ENCODE peak calls at places on chromosome 14, in seven cellular contexts. One of them, this sample, is unnamed.

GRCh38 chr14:104004849-104005248 is 62.5 kb upstream of the RD3L start:
- DNase-seq in PC-9: no peak
- DNase-seq in psoas muscle: no peak
- DNase-seq in transverse colon: no peak
- DNase-seq in GM23338: no peak
- DNase-seq in fibroblast of lung: no peak
- DNase-seq in heart left ventricle: no peak
- DNase-seq in this sample: no peak

GRCh38 chr14:61547186-61548121 is 147.9 kb upstream of the HIF1A start:
- DNase-seq in heart left ventricle: no peak
- DNase-seq in transverse colon: no peak
- DNase-seq in PC-9: peak; percentile 85
- DNase-seq in GM23338: no peak
- DNase-seq in fibroblast of lung: peak; percentile 92
- DNase-seq in psoas muscle: no peak
- DNase-seq in this sample: peak; percentile 84

GRCh38 chr14:91755560-91755959 is 23.7 kb upstream of the CATSPERB start:
- DNase-seq in GM23338: no peak
- DNase-seq in heart left ventricle: no peak
- DNase-seq in transverse colon: no peak
- DNase-seq in fibroblast of lung: peak; percentile 34
- DNase-seq in PC-9: peak; percentile 86
- DNase-seq in psoas muscle: no peak
- DNase-seq in this sample: peak; percentile 91

GRCh38 chr14:86481105-86481504 is 951.2 kb downstream of the FLRT2 start:
- DNase-seq in heart left ventricle: no peak
- DNase-seq in PC-9: no peak
- DNase-seq in transverse colon: no peak
- DNase-seq in psoas muscle: no peak
- DNase-seq in GM23338: no peak
- DNase-seq in fibroblast of lung: peak; percentile 21
- DNase-seq in this sample: no peak

GRCh38 chr14:76942288-76942778 is 86.2 kb downstream of the IRF2BPL start:
- DNase-seq in heart left ventricle: no peak
- DNase-seq in fibroblast of lung: no peak
- DNase-seq in transverse colon: no peak
- DNase-seq in psoas muscle: no peak
- DNase-seq in PC-9: no peak
- DNase-seq in GM23338: no peak
- DNase-seq in this sample: no peak

GRCh38 chr14:24857277-24857676 is 192.7 kb downstream of the STXBP6 start:
- DNase-seq in fibroblast of lung: no peak
- DNase-seq in transverse colon: no peak
- DNase-seq in PC-9: no peak
- DNase-seq in psoas muscle: no peak
- DNase-seq in heart left ventricle: no peak
- DNase-seq in GM23338: no peak
- DNase-seq in this sample: no peak

GRCh38 chr14:22882064-22882463 is 958 bp upstream of the REM2 start:
- DNase-seq in fibroblast of lung: no peak
- DNase-seq in transverse colon: no peak
- DNase-seq in PC-9: no peak
- DNase-seq in psoas muscle: no peak
- DNase-seq in heart left ventricle: no peak
- DNase-seq in GM23338: no peak
- DNase-seq in this sample: no peak

GRCh38 chr14:39181693-39182047 is 6.6 kb downstream of the PNN start:
- DNase-seq in heart left ventricle: no peak
- DNase-seq in fibroblast of lung: no peak
- DNase-seq in PC-9: no peak
- DNase-seq in transverse colon: no peak
- DNase-seq in GM23338: no peak
- DNase-seq in psoas muscle: no peak
- DNase-seq in this sample: no peak

GRCh38 chr14:83847102-83847501 is 1682.8 kb upstream of the FLRT2 start:
- DNase-seq in GM23338: no peak
- DNase-seq in fibroblast of lung: no peak
- DNase-seq in heart left ventricle: no peak
- DNase-seq in PC-9: no peak
- DNase-seq in transverse colon: no peak
- DNase-seq in psoas muscle: no peak
- DNase-seq in this sample: no peak

GRCh38 chr14:90446405-90446804 is 49.6 kb downstream of the CALM1 start:
- DNase-seq in heart left ventricle: no peak
- DNase-seq in transverse colon: no peak
- DNase-seq in fibroblast of lung: no peak
- DNase-seq in psoas muscle: no peak
- DNase-seq in PC-9: no peak
- DNase-seq in GM23338: no peak
- DNase-seq in this sample: no peak

GRCh38 chr14:65131176-65131765 is 29.0 kb upstream of the MAX start:
- DNase-seq in PC-9: peak; percentile 96
- DNase-seq in heart left ventricle: no peak
- DNase-seq in transverse colon: peak; percentile 60
- DNase-seq in psoas muscle: no peak
- DNase-seq in GM23338: peak; percentile 3
- DNase-seq in fibroblast of lung: peak; percentile 73
- DNase-seq in this sample: peak; percentile 88

GRCh38 chr14:32510815-32511214 is 181.7 kb downstream of the AKAP6 start:
- DNase-seq in transverse colon: no peak
- DNase-seq in GM23338: no peak
- DNase-seq in heart left ventricle: no peak
- DNase-seq in fibroblast of lung: no peak
- DNase-seq in PC-9: no peak
- DNase-seq in psoas muscle: no peak
- DNase-seq in this sample: no peak

GRCh38 chr14:67170706-67171105 is 18.5 kb upstream of the GARIN2 start:
- DNase-seq in GM23338: no peak
- DNase-seq in psoas muscle: no peak
- DNase-seq in transverse colon: no peak
- DNase-seq in PC-9: peak; percentile 44
- DNase-seq in fibroblast of lung: peak; percentile 4
- DNase-seq in heart left ventricle: no peak
- DNase-seq in this sample: no peak

GRCh38 chr14:32230695-32231280 is 27.7 kb upstream of the RNU6-8 start:
- DNase-seq in PC-9: peak; percentile 70
- DNase-seq in heart left ventricle: no peak
- DNase-seq in transverse colon: no peak
- DNase-seq in fibroblast of lung: peak; percentile 95
- DNase-seq in GM23338: no peak
- DNase-seq in psoas muscle: no peak
- DNase-seq in this sample: peak; percentile 85

GRCh38 chr14:80278293-80279037 is 67.2 kb upstream of the DIO2 start:
- DNase-seq in psoas muscle: peak; percentile 30
- DNase-seq in GM23338: no peak
- DNase-seq in PC-9: no peak
- DNase-seq in heart left ventricle: peak; percentile 27
- DNase-seq in transverse colon: no peak
- DNase-seq in fibroblast of lung: peak; percentile 71
- DNase-seq in this sample: no peak

GRCh38 chr14:56972948-56973347 is 162.7 kb upstream of the OTX2 start:
- DNase-seq in transverse colon: no peak
- DNase-seq in GM23338: no peak
- DNase-seq in psoas muscle: no peak
- DNase-seq in PC-9: no peak
- DNase-seq in fibroblast of lung: no peak
- DNase-seq in heart left ventricle: no peak
- DNase-seq in this sample: no peak

GRCh38 chr14:65224799-65225198 is 122.5 kb upstream of the MAX start:
- DNase-seq in fibroblast of lung: no peak
- DNase-seq in PC-9: peak; percentile 18
- DNase-seq in transverse colon: no peak
- DNase-seq in GM23338: no peak
- DNase-seq in heart left ventricle: no peak
- DNase-seq in psoas muscle: no peak
- DNase-seq in this sample: no peak

GRCh38 chr14:29858299-29858698 is 69.3 kb downstream of the PRKD1 start:
- DNase-seq in transverse colon: no peak
- DNase-seq in psoas muscle: no peak
- DNase-seq in heart left ventricle: no peak
- DNase-seq in fibroblast of lung: no peak
- DNase-seq in GM23338: no peak
- DNase-seq in PC-9: no peak
- DNase-seq in this sample: no peak

GRCh38 chr14:104283197-104284106 is 145.1 kb downstream of the KIF26A start:
- DNase-seq in PC-9: no peak
- DNase-seq in fibroblast of lung: no peak
- DNase-seq in GM23338: no peak
- DNase-seq in heart left ventricle: no peak
- DNase-seq in psoas muscle: peak; percentile 12
- DNase-seq in transverse colon: peak; percentile 71
- DNase-seq in this sample: no peak

GRCh38 chr14:64566651-64567122 is 16.9 kb downstream of the PPP1R36 start:
- DNase-seq in fibroblast of lung: no peak
- DNase-seq in transverse colon: no peak
- DNase-seq in psoas muscle: no peak
- DNase-seq in heart left ventricle: no peak
- DNase-seq in GM23338: peak; percentile 47
- DNase-seq in PC-9: no peak
- DNase-seq in this sample: no peak

GRCh38 chr14:89504602-89505320 is 87.7 kb upstream of the FOXN3 start:
- DNase-seq in GM23338: no peak
- DNase-seq in PC-9: no peak
- DNase-seq in psoas muscle: no peak
- DNase-seq in transverse colon: no peak
- DNase-seq in fibroblast of lung: peak; percentile 90
- DNase-seq in heart left ventricle: no peak
- DNase-seq in this sample: no peak

GRCh38 chr14:48035836-48036235 is 360.4 kb upstream of the MDGA2 start:
- DNase-seq in GM23338: peak; percentile 82
- DNase-seq in transverse colon: no peak
- DNase-seq in heart left ventricle: no peak
- DNase-seq in fibroblast of lung: no peak
- DNase-seq in psoas muscle: no peak
- DNase-seq in PC-9: no peak
- DNase-seq in this sample: no peak

GRCh38 chr14:72559227-72559626 is 334.7 kb downstream of the DPF3 start:
- DNase-seq in transverse colon: no peak
- DNase-seq in psoas muscle: no peak
- DNase-seq in GM23338: no peak
- DNase-seq in heart left ventricle: no peak
- DNase-seq in fibroblast of lung: peak; percentile 75
- DNase-seq in PC-9: no peak
- DNase-seq in this sample: peak; percentile 88

GRCh38 chr14:58873228-58873953 is 235.6 kb downstream of the DACT1 start:
- DNase-seq in fibroblast of lung: no peak
- DNase-seq in transverse colon: peak; percentile 66
- DNase-seq in PC-9: no peak
- DNase-seq in GM23338: no peak
- DNase-seq in psoas muscle: no peak
- DNase-seq in heart left ventricle: no peak
- DNase-seq in this sample: no peak

GRCh38 chr14:95533822-95534221 is 1.0 kb upstream of the GLRX5 start:
- DNase-seq in GM23338: peak; percentile 23
- DNase-seq in PC-9: no peak
- DNase-seq in psoas muscle: no peak
- DNase-seq in heart left ventricle: no peak
- DNase-seq in transverse colon: no peak
- DNase-seq in fibroblast of lung: no peak
- DNase-seq in this sample: no peak

GRCh38 chr14:92382677-92383076 is 59.7 kb downstream of the SLC24A4 start:
- DNase-seq in transverse colon: no peak
- DNase-seq in PC-9: no peak
- DNase-seq in heart left ventricle: no peak
- DNase-seq in psoas muscle: no peak
- DNase-seq in GM23338: peak; percentile 31
- DNase-seq in fibroblast of lung: no peak
- DNase-seq in this sample: no peak

DNA sequence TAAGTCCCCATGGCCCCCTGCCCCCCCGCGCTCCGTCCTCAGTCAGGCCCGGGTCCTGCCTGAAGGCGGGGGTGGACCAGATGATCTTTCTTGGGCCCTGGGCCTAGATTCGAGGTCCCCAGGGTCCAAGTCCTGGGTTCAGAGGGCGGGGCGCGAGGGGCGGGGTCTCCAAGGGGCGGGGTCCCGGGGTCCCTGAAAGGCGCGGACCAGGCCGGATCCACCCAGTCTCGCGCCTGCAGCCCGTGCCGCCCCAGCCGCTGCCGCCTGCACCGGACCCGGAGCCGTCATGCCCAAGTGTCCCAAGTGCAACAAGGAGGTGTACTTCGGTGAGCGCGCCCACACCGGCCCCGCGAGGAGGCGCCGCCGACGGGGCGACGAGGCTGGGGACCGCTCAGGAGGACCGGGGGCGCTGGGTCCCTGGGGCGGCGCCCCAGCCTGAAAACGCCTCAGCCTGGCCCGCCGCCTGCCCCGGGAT is 325 bp downstream of the CRIP1 start:
- DNase-seq in transverse colon: peak; percentile 79
- DNase-seq in GM23338: peak; percentile 62
- DNase-seq in psoas muscle: peak; percentile 75
- DNase-seq in fibroblast of lung: no peak
- DNase-seq in heart left ventricle: peak; percentile 86
- DNase-seq in PC-9: no peak
- DNase-seq in this sample: no peak
- H3K4me1 ChIP-seq in transverse colon: peaks cover 89% of the 10 kb centered on the region
- H3K4me1 ChIP-seq in GM23338: peaks cover 6% of the 10 kb centered on the region
- H3K4me1 ChIP-seq in psoas muscle: peaks cover 16% of the 10 kb centered on the region
- H3K4me1 ChIP-seq in fibroblast of lung: peaks cover 10% of the 10 kb centered on the region
- H3K4me1 ChIP-seq in heart left ventricle: peaks cover 76% of the 10 kb centered on the region
- H3K4me1 ChIP-seq in PC-9: peaks cover 41% of the 10 kb centered on the region
- H3K4me1 ChIP-seq in this sample: peaks cover 2% of the 10 kb centered on the region

DNA sequence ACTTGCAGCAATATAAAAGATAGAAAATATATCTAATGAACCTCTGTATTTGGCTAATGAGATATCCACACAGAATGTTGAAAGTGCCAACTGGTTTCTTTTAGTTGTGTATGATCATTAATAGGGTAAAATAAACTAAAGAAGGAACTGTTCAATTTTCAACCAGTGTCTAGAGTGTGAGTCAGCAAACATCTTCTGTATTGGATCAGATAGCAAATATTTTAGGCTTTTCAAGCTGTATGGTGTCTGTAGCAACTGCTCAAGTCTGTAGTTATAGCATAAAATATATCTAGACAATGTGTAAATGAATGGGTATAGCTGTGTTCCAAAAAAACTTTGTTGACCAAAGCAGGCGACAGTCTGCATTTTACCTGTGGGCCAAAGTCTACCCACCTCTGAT is 23.5 kb upstream of the NOVA1 start:
- DNase-seq in psoas muscle: no peak
- DNase-seq in transverse colon: no peak
- DNase-seq in heart left ventricle: no peak
- DNase-seq in PC-9: no peak
- DNase-seq in fibroblast of lung: no peak
- DNase-seq in GM23338: no peak
- DNase-seq in this sample: no peak
- H3K27ac ChIP-seq in psoas muscle: no peak overlapping the region
- H3K27ac ChIP-seq in transverse colon: no peak overlapping the region
- H3K27ac ChIP-seq in heart left ventricle: no peak overlapping the region
- H3K27ac ChIP-seq in PC-9: no peak overlapping the region
- H3K27ac ChIP-seq in fibroblast of lung: no peak overlapping the region
- H3K27ac ChIP-seq in GM23338: no peak overlapping the region
- H3K27ac ChIP-seq in this sample: no peak overlapping the region

GRCh38 chr14:54503476-54503875 is 6.2 kb upstream of the CGRRF1 start:
- DNase-seq in fibroblast of lung: peak; percentile 55
- DNase-seq in psoas muscle: no peak
- DNase-seq in heart left ventricle: no peak
- DNase-seq in transverse colon: no peak
- DNase-seq in PC-9: peak; percentile 71
- DNase-seq in GM23338: peak; percentile 34
- DNase-seq in this sample: no peak
- TF ChIP-seq CTCF in fibroblast of lung: peak; percentile 53
- TF ChIP-seq CTCF in psoas muscle: no peak
- TF ChIP-seq CTCF in heart left ventricle: peak; percentile 19
- TF ChIP-seq CTCF in transverse colon: no peak
- TF ChIP-seq CTCF in PC-9: peak; percentile 56
- TF ChIP-seq CTCF in GM23338: peak; percentile 43
- TF ChIP-seq CTCF in this sample: peak; percentile 60

GRCh38 chr14:96916751-96917150 is 119.6 kb downstream of the VRK1 start:
- DNase-seq in transverse colon: no peak
- DNase-seq in psoas muscle: no peak
- DNase-seq in GM23338: no peak
- DNase-seq in PC-9: no peak
- DNase-seq in heart left ventricle: no peak
- DNase-seq in fibroblast of lung: no peak
- DNase-seq in this sample: no peak
- H3K4me1 ChIP-seq in transverse colon: no peaks in the 10 kb centered on the region
- H3K4me1 ChIP-seq in psoas muscle: no peaks in the 10 kb centered on the region
- H3K4me1 ChIP-seq in GM23338: no peaks in the 10 kb centered on the region
- H3K4me1 ChIP-seq in PC-9: no peaks in the 10 kb centered on the region
- H3K4me1 ChIP-seq in heart left ventricle: no peaks in the 10 kb centered on the region
- H3K4me1 ChIP-seq in fibroblast of lung: no peaks in the 10 kb centered on the region
- H3K4me1 ChIP-seq in this sample: no peaks in the 10 kb centered on the region

This sample was measured in foreskin keratinocyte.